ENCODE peak calls at places on chromosome 7, in four cellular contexts. Q is natural killer cell, H is dorsolateral prefrontal cortex, X is spleen. W is an unnamed sample.

GRCh38 chr7:8433477-8434289 is at the start of gene NXPH1:
- DNase-seq in Q (no peak), H (no peak), X (peak), W (peak)

GRCh38 chr7:85529197-85529596 is 342.3 kb upstream of the SEMA3D start:
- DNase-seq in Q (no peak), H (no peak), X (no peak), W (no peak)

GRCh38 chr7:157139142-157140117 is 704 bp downstream of the UBE3C start:
- DNase-seq in Q (no peak), H (peak), X (peak), W (peak)

GRCh38 chr7:42671627-42672026 is 240.2 kb downstream of the C7orf25 start:
- DNase-seq in Q (no peak), H (no peak), X (no peak), W (no peak)

GRCh38 chr7:1844336-1844955 is 174.4 kb downstream of the ELFN1 start:
- DNase-seq in Q (no peak), H (no peak), X (peak), W (no peak)

GRCh38 chr7:156766666-156767065 is 126.1 kb downstream of the RNF32 start:
- DNase-seq in Q (no peak), H (no peak), X (no peak), W (no peak)

GRCh38 chr7:2446676-2447075 is 29.5 kb downstream of the GRIFIN start:
- DNase-seq in Q (no peak), H (no peak), X (no peak), W (no peak)

GRCh38 chr7:44231088-44231487 is 30.3 kb downstream of the YKT6 start:
- DNase-seq in Q (no peak), H (no peak), X (no peak), W (no peak)

GRCh38 chr7:43844257-43844656 is 25.1 kb downstream of the MRPS24 start:
- DNase-seq in Q (no peak), H (no peak), X (no peak), W (no peak)

GRCh38 chr7:47669178-47669878 is 87.4 kb upstream of the TNS3 start:
- DNase-seq in Q (peak), H (no peak), X (peak), W (no peak)

GRCh38 chr7:96786998-96787395 is 77.4 kb upstream of the SEM1 start:
- DNase-seq in Q (no peak), H (no peak), X (no peak), W (no peak)

GRCh38 chr7:985915-986741 is 3.1 kb downstream of the CYP2W1 start:
- DNase-seq in Q (no peak), H (no peak), X (no peak), W (no peak)

GRCh38 chr7:107190090-107190489 is 21.3 kb downstream of the HBP1 start:
- DNase-seq in Q (no peak), H (no peak), X (no peak), W (no peak)

GRCh38 chr7:107196834-107197610 is 28.2 kb downstream of the HBP1 start:
- DNase-seq in Q (no peak), H (no peak), X (no peak), W (no peak)

DNA sequence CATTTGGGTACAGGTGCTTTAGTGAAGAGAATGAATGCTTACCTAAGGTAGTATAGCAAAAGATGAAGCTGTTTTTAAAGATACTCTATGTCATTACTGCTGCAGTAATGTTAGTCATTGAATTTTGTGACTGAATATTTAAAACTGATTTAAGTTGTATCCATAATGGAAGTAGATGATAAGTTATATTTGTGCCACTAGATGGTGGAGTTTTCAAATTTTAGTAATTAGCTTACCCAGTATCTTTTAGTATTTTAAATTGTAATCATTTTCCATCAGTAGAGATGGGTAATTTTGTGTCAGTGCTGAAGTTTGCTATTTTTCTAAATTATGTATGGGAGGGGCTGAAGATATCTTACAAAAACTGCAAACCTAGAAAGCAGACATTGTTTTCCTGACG is 25.2 kb downstream of the HBP1 start:
- DNase-seq in Q (no peak), H (no peak), X (no peak), W (no peak)
- TF ChIP-seq CTCF in Q (no peak), H (peak), X (no peak), W (no peak)

GRCh38 chr7:98958968-98959367 is 80.6 kb downstream of the TRRAP start:
- DNase-seq in Q (no peak), H (no peak), X (no peak), W (no peak)

GRCh38 chr7:98956469-98956868 is 78.1 kb downstream of the TRRAP start:
- DNase-seq in Q (no peak), H (no peak), X (no peak), W (no peak)

GRCh38 chr7:98955992-98956391 is 77.7 kb downstream of the TRRAP start:
- DNase-seq in Q (no peak), H (no peak), X (no peak), W (no peak)

GRCh38 chr7:98956937-98957336 is 78.6 kb downstream of the TRRAP start:
- DNase-seq in Q (no peak), H (no peak), X (no peak), W (no peak)

GRCh38 chr7:98957766-98958165 is 79.4 kb downstream of the TRRAP start:
- DNase-seq in Q (no peak), H (no peak), X (no peak), W (no peak)
- TF ChIP-seq CTCF in Q (no peak), H (no peak), X (no peak), W (no peak)

GRCh38 chr7:150739045-150739432 is 1.8 kb downstream of the GIMAP5 start:
- DNase-seq in Q (no peak), H (no peak), X (no peak), W (no peak)
- TF ChIP-seq CTCF in Q (peak), H (peak), X (no peak), W (no peak)

DNA sequence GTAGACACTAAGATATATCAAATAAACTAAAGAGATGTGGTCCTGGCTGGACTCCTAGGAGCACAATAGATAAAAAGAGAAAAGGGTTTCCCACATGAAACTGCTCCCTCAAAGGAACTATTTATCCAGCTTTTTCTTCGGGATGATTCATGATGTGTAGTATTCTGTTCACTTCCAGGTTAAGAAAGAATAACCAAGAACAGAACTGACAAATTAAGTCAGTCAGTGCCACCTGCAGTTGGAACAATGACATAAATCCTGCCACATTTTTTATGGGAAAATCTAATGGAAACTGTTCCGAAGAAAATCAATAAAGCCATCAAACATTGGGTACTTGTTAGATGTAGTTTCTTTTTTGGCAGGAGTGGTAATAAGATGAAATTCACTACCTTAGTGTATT is 87.1 kb downstream of the POLR1F start:
- DNase-seq in Q (no peak), H (no peak), X (no peak), W (no peak)
- TF ChIP-seq CTCF in Q (no peak), H (no peak), X (no peak), W (no peak)

DNA sequence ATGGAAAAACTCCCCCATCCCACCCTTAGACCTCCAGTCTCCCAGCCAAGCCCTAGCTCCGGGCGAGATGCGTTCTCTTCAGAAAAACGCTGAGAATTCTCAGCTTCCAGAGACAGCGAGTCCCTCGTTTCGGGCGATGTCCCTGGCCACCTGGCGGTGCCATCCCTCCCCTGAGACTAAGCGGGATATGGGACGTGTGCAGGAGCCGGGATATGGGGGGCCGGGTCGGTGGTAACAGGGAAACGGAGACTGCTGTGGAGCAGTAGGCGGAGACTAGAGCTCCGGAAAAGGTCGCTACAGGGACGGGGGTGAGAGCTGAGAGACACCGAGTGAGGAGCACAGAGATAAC is 435 bp upstream of the STRIP2 start:
- DNase-seq in Q (no peak), H (peak), X (no peak), W (peak)
- TF ChIP-seq CTCF in Q (no peak), H (no peak), X (no peak), W (no peak)

GRCh38 chr7:128265906-128266300 is 24.8 kb downstream of the LEP start:
- DNase-seq in Q (no peak), H (no peak), X (no peak), W (no peak)

GRCh38 chr7:128266529-128266890 is 25.4 kb downstream of the LEP start:
- DNase-seq in Q (no peak), H (no peak), X (no peak), W (no peak)

GRCh38 chr7:128265156-128265905 is 24.3 kb downstream of the LEP start:
- DNase-seq in Q (no peak), H (no peak), X (no peak), W (no peak)

GRCh38 chr7:128268233-128268632 is 27.2 kb downstream of the LEP start:
- DNase-seq in Q (no peak), H (no peak), X (no peak), W (no peak)

GRCh38 chr7:128266891-128267839 is 26.1 kb downstream of the LEP start:
- DNase-seq in Q (no peak), H (no peak), X (no peak), W (peak)
- TF ChIP-seq CTCF in Q (no peak), H (no peak), X (no peak), W (no peak)

GRCh38 chr7:127252736-127253288 is at the start of gene GRM8:
- DNase-seq in Q (peak), H (peak), X (peak), W (peak)

GRCh38 chr7:127251458-127252379 is 1.0 kb downstream of the GRM8 start:
- DNase-seq in Q (no peak), H (no peak), X (peak), W (peak)

GRCh38 chr7:127251048-127251451 is 1.7 kb downstream of the GRM8 start:
- DNase-seq in Q (no peak), H (peak), X (no peak), W (peak)

GRCh38 chr7:127252380-127252718 is 392 bp downstream of the GRM8 start:
- DNase-seq in Q (no peak), H (no peak), X (no peak), W (peak)

DNA sequence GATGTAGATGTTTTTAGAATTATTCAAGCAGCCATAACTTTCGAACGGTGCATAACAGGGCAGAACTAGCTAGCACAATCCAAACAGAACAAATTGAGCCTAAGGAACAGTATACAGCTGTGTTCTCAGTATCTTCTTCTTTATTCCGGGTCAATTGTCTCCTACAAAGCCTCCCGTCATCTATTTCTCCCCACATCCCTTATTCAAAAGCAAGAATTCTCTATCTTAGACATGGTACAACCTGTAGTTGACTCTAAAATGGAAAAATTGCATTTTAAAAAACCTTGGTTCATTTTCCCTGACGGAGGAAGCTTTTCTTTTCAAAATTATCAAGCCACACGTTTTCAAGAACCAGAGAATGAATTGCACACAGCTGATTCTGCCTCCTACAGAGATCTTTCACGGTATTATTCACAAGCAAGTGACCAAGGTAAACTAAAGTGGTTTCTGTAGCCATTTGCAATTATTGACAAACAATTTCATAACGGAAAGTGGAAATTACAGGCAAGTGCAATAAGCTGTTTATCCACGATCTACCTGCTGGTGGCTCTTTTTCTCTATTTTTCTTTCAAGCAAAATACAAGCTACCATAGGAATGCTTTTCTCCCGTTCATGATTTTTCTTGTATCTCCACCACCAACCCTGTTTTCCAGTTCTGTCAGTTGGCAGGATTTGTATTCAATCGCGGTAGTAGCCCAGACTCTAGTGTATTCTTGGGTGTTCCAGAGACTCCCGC is 2.3 kb downstream of the GRM8 start:
- DNase-seq in Q (no peak), H (no peak), X (no peak), W (no peak)
- TF ChIP-seq CTCF in Q (no peak), H (peak), X (no peak), W (no peak)

GRCh38 chr7:30445770-30446169 is 32.8 kb downstream of the NOD1 start:
- DNase-seq in Q (peak), H (no peak), X (peak), W (no peak)
- TF ChIP-seq CTCF in Q (peak), H (peak), X (peak), W (no peak)

DNA sequence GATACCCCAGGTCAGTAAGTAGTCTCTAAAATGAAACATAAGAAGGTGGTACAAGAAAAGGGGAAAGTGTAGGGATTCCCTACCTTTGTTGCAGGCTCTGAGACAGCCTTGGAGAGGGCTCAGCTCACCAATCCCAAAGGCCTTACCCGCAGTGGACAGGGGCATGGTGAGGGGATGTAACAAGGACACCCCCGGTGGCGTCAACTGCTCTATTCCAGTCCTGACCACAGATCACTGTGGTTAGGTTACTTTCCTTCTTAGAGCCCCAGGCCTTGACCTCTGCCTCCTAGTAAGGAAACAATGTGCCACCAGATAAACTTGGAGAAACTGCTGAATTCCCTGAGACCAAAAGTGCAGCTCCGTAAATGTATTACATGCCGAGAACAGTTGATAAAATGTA is 17.5 kb downstream of the PLXNA4 start:
- DNase-seq in Q (no peak), H (no peak), X (no peak), W (no peak)
- TF ChIP-seq CTCF in Q (no peak), H (no peak), X (no peak), W (no peak)

GRCh38 chr7:116671681-116672595 is at the start of gene MET:
- DNase-seq in Q (peak), H (peak), X (peak), W (peak)
- TF ChIP-seq CTCF in Q (no peak), H (peak), X (peak), W (no peak)

W was measured in endothelial cell.